ENCODE peak calls at places on chromosomes 2 and 18, in nine cellular contexts. One of them, this sample, is unnamed.
A peak's percentile ranks its signal among the peaks of the same experiment; 100 is the strongest.

GRCh38 chr18:60684843-60685513 is 312.4 kb upstream of the MC4R start:
- DNase-seq in activated CD8-positive, alpha-beta T cell treated with anti-CD3 and anti-CD28 coated beads for 36 hours: no peak
- DNase-seq in astrocyte of the spinal cord: peak; percentile 36
- DNase-seq in endothelial cell: no peak
- DNase-seq in WTC11: no peak
- DNase-seq in cardiac fibroblast: peak; percentile 58
- DNase-seq in hepatocyte: no peak
- DNase-seq in body of pancreas: no peak
- DNase-seq in spleen: no peak
- DNase-seq in this sample: no peak

GRCh38 chr2:230924470-230925341 is at the start of gene GPR55:
- DNase-seq in activated CD8-positive, alpha-beta T cell treated with anti-CD3 and anti-CD28 coated beads for 36 hours: peak; percentile 89
- DNase-seq in astrocyte of the spinal cord: no peak
- DNase-seq in endothelial cell: peak; percentile 44
- DNase-seq in WTC11: peak; percentile 72
- DNase-seq in cardiac fibroblast: no peak
- DNase-seq in hepatocyte: no peak
- DNase-seq in body of pancreas: no peak
- DNase-seq in spleen: peak; percentile 77
- DNase-seq in this sample: peak; percentile 64

GRCh38 chr2:74461187-74462053 is 3.2 kb downstream of the WBP1 start:
- DNase-seq in activated CD8-positive, alpha-beta T cell treated with anti-CD3 and anti-CD28 coated beads for 36 hours: peak; percentile 49
- DNase-seq in astrocyte of the spinal cord: no peak
- DNase-seq in endothelial cell: peak; percentile 35
- DNase-seq in WTC11: peak; percentile 59
- DNase-seq in cardiac fibroblast: peak; percentile 11
- DNase-seq in hepatocyte: no peak
- DNase-seq in body of pancreas: no peak
- DNase-seq in spleen: peak; percentile 71
- DNase-seq in this sample: no peak

GRCh38 chr2:45006942-45007287 is 2.3 kb downstream of the SIX2 start:
- DNase-seq in activated CD8-positive, alpha-beta T cell treated with anti-CD3 and anti-CD28 coated beads for 36 hours: no peak
- DNase-seq in astrocyte of the spinal cord: no peak
- DNase-seq in endothelial cell: no peak
- DNase-seq in WTC11: no peak
- DNase-seq in cardiac fibroblast: no peak
- DNase-seq in hepatocyte: no peak
- DNase-seq in body of pancreas: no peak
- DNase-seq in spleen: no peak
- DNase-seq in this sample: no peak

GRCh38 chr18:6785001-6785400 is 55.5 kb downstream of the ARHGAP28 start:
- DNase-seq in activated CD8-positive, alpha-beta T cell treated with anti-CD3 and anti-CD28 coated beads for 36 hours: no peak
- DNase-seq in astrocyte of the spinal cord: peak; percentile 29
- DNase-seq in endothelial cell: no peak
- DNase-seq in WTC11: no peak
- DNase-seq in cardiac fibroblast: no peak
- DNase-seq in hepatocyte: no peak
- DNase-seq in body of pancreas: no peak
- DNase-seq in spleen: no peak
- DNase-seq in this sample: no peak

GRCh38 chr2:134771313-134771801 is 52.6 kb upstream of the TMEM163 start:
- DNase-seq in activated CD8-positive, alpha-beta T cell treated with anti-CD3 and anti-CD28 coated beads for 36 hours: no peak
- DNase-seq in astrocyte of the spinal cord: no peak
- DNase-seq in endothelial cell: no peak
- DNase-seq in WTC11: no peak
- DNase-seq in cardiac fibroblast: no peak
- DNase-seq in hepatocyte: no peak
- DNase-seq in body of pancreas: no peak
- DNase-seq in spleen: no peak
- DNase-seq in this sample: no peak

GRCh38 chr2:210128961-210129360 is 42.2 kb downstream of the KANSL1L start:
- DNase-seq in activated CD8-positive, alpha-beta T cell treated with anti-CD3 and anti-CD28 coated beads for 36 hours: no peak
- DNase-seq in astrocyte of the spinal cord: peak; percentile 11
- DNase-seq in endothelial cell: no peak
- DNase-seq in WTC11: no peak
- DNase-seq in cardiac fibroblast: no peak
- DNase-seq in hepatocyte: peak; percentile 9
- DNase-seq in body of pancreas: no peak
- DNase-seq in spleen: no peak
- DNase-seq in this sample: no peak

GRCh38 chr2:148666555-148666954 is 22.0 kb downstream of the EPC2 start:
- DNase-seq in activated CD8-positive, alpha-beta T cell treated with anti-CD3 and anti-CD28 coated beads for 36 hours: no peak
- DNase-seq in astrocyte of the spinal cord: no peak
- DNase-seq in endothelial cell: no peak
- DNase-seq in WTC11: no peak
- DNase-seq in cardiac fibroblast: peak; percentile 25
- DNase-seq in hepatocyte: no peak
- DNase-seq in body of pancreas: no peak
- DNase-seq in spleen: no peak
- DNase-seq in this sample: no peak

GRCh38 chr2:216665240-216665639 is 30.1 kb downstream of the IGFBP5 start:
- DNase-seq in activated CD8-positive, alpha-beta T cell treated with anti-CD3 and anti-CD28 coated beads for 36 hours: no peak
- DNase-seq in astrocyte of the spinal cord: no peak
- DNase-seq in endothelial cell: no peak
- DNase-seq in WTC11: peak; percentile 33
- DNase-seq in cardiac fibroblast: peak; percentile 22
- DNase-seq in hepatocyte: peak; percentile 66
- DNase-seq in body of pancreas: peak; percentile 85
- DNase-seq in spleen: no peak
- DNase-seq in this sample: no peak

GRCh38 chr2:20803287-20803686 is 19.6 kb downstream of the LDAH start:
- DNase-seq in activated CD8-positive, alpha-beta T cell treated with anti-CD3 and anti-CD28 coated beads for 36 hours: no peak
- DNase-seq in astrocyte of the spinal cord: no peak
- DNase-seq in endothelial cell: no peak
- DNase-seq in WTC11: no peak
- DNase-seq in cardiac fibroblast: no peak
- DNase-seq in hepatocyte: peak; percentile 21
- DNase-seq in body of pancreas: no peak
- DNase-seq in spleen: no peak
- DNase-seq in this sample: no peak

GRCh38 chr18:23068692-23069305 is 66.5 kb upstream of the CABLES1 start:
- DNase-seq in activated CD8-positive, alpha-beta T cell treated with anti-CD3 and anti-CD28 coated beads for 36 hours: no peak
- DNase-seq in astrocyte of the spinal cord: no peak
- DNase-seq in endothelial cell: no peak
- DNase-seq in WTC11: no peak
- DNase-seq in cardiac fibroblast: no peak
- DNase-seq in hepatocyte: no peak
- DNase-seq in body of pancreas: no peak
- DNase-seq in spleen: no peak
- DNase-seq in this sample: no peak

GRCh38 chr2:60554649-60555065 is 1.2 kb upstream of the BCL11A start:
- DNase-seq in activated CD8-positive, alpha-beta T cell treated with anti-CD3 and anti-CD28 coated beads for 36 hours: no peak
- DNase-seq in astrocyte of the spinal cord: no peak
- DNase-seq in endothelial cell: peak; percentile 49
- DNase-seq in WTC11: peak; percentile 46
- DNase-seq in cardiac fibroblast: no peak
- DNase-seq in hepatocyte: peak; percentile 48
- DNase-seq in body of pancreas: peak; percentile 63
- DNase-seq in spleen: peak; percentile 87
- DNase-seq in this sample: no peak

GRCh38 chr18:79794851-79795250 is 2.9 kb upstream of the KCNG2 start:
- DNase-seq in activated CD8-positive, alpha-beta T cell treated with anti-CD3 and anti-CD28 coated beads for 36 hours: no peak
- DNase-seq in astrocyte of the spinal cord: no peak
- DNase-seq in endothelial cell: no peak
- DNase-seq in WTC11: no peak
- DNase-seq in cardiac fibroblast: no peak
- DNase-seq in hepatocyte: no peak
- DNase-seq in body of pancreas: peak; percentile 5
- DNase-seq in spleen: peak; percentile 83
- DNase-seq in this sample: no peak

GRCh38 chr2:108940156-108940555 is 48.9 kb downstream of the EDAR start:
- DNase-seq in activated CD8-positive, alpha-beta T cell treated with anti-CD3 and anti-CD28 coated beads for 36 hours: no peak
- DNase-seq in astrocyte of the spinal cord: no peak
- DNase-seq in endothelial cell: no peak
- DNase-seq in WTC11: no peak
- DNase-seq in cardiac fibroblast: no peak
- DNase-seq in hepatocyte: no peak
- DNase-seq in body of pancreas: no peak
- DNase-seq in spleen: no peak
- DNase-seq in this sample: no peak

GRCh38 chr18:56789004-56789888 is 138.1 kb downstream of the WDR7 start:
- DNase-seq in activated CD8-positive, alpha-beta T cell treated with anti-CD3 and anti-CD28 coated beads for 36 hours: peak; percentile 67
- DNase-seq in astrocyte of the spinal cord: peak; percentile 26
- DNase-seq in endothelial cell: peak; percentile 15
- DNase-seq in WTC11: peak; percentile 66
- DNase-seq in cardiac fibroblast: peak; percentile 60
- DNase-seq in hepatocyte: peak; percentile 52
- DNase-seq in body of pancreas: no peak
- DNase-seq in spleen: no peak
- DNase-seq in this sample: no peak

GRCh38 chr2:239889641-239890055 is 135.5 kb downstream of the NDUFA10 start:
- DNase-seq in activated CD8-positive, alpha-beta T cell treated with anti-CD3 and anti-CD28 coated beads for 36 hours: no peak
- DNase-seq in astrocyte of the spinal cord: no peak
- DNase-seq in endothelial cell: no peak
- DNase-seq in WTC11: no peak
- DNase-seq in cardiac fibroblast: no peak
- DNase-seq in hepatocyte: no peak
- DNase-seq in body of pancreas: no peak
- DNase-seq in spleen: no peak
- DNase-seq in this sample: peak; percentile 46

GRCh38 chr2:46999084-46999483 is 83.5 kb upstream of the MCFD2 start:
- DNase-seq in activated CD8-positive, alpha-beta T cell treated with anti-CD3 and anti-CD28 coated beads for 36 hours: no peak
- DNase-seq in astrocyte of the spinal cord: no peak
- DNase-seq in endothelial cell: no peak
- DNase-seq in WTC11: no peak
- DNase-seq in cardiac fibroblast: no peak
- DNase-seq in hepatocyte: no peak
- DNase-seq in body of pancreas: no peak
- DNase-seq in spleen: no peak
- DNase-seq in this sample: no peak

GRCh38 chr2:176491172-176491904 is 222.1 kb downstream of the MTX2 start:
- DNase-seq in activated CD8-positive, alpha-beta T cell treated with anti-CD3 and anti-CD28 coated beads for 36 hours: peak; percentile 80
- DNase-seq in astrocyte of the spinal cord: peak; percentile 99
- DNase-seq in endothelial cell: no peak
- DNase-seq in WTC11: no peak
- DNase-seq in cardiac fibroblast: peak; percentile 98
- DNase-seq in hepatocyte: peak; percentile 68
- DNase-seq in body of pancreas: peak; percentile 20
- DNase-seq in spleen: no peak
- DNase-seq in this sample: peak; percentile 82

DNA sequence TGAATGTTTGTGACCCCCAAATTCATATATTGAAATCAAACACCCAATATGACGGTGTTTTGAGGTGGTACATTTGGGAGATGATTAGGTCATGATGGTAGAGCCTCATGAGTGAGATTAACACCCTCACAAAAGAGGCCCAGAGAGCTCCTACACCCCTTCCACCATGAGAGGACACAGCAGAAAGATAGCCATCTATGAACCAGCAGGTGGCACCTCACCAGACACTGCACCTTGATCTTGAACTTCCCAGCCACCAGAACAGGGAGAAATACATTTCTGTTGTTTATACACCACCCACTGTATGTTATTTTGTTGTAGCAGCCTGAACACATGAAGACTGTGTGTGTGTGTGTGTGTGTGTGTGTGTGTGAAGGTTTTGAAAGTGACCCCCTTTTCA is 58.1 kb downstream of the ST3GAL5 start:
- DNase-seq in activated CD8-positive, alpha-beta T cell treated with anti-CD3 and anti-CD28 coated beads for 36 hours: peak; percentile 29
- DNase-seq in astrocyte of the spinal cord: no peak
- DNase-seq in endothelial cell: no peak
- DNase-seq in WTC11: no peak
- DNase-seq in cardiac fibroblast: peak; percentile 11
- DNase-seq in hepatocyte: no peak
- DNase-seq in body of pancreas: no peak
- DNase-seq in spleen: no peak
- DNase-seq in this sample: no peak
- TF ChIP-seq CTCF in activated CD8-positive, alpha-beta T cell treated with anti-CD3 and anti-CD28 coated beads for 36 hours: peak; percentile 17
- TF ChIP-seq CTCF in astrocyte of the spinal cord: peak; percentile 13
- TF ChIP-seq CTCF in endothelial cell: no peak
- TF ChIP-seq CTCF in WTC11: no peak
- TF ChIP-seq CTCF in cardiac fibroblast: peak; percentile 9
- TF ChIP-seq CTCF in hepatocyte: no peak
- TF ChIP-seq CTCF in body of pancreas: no peak
- TF ChIP-seq CTCF in spleen: no peak
- TF ChIP-seq CTCF in this sample: no peak

DNA sequence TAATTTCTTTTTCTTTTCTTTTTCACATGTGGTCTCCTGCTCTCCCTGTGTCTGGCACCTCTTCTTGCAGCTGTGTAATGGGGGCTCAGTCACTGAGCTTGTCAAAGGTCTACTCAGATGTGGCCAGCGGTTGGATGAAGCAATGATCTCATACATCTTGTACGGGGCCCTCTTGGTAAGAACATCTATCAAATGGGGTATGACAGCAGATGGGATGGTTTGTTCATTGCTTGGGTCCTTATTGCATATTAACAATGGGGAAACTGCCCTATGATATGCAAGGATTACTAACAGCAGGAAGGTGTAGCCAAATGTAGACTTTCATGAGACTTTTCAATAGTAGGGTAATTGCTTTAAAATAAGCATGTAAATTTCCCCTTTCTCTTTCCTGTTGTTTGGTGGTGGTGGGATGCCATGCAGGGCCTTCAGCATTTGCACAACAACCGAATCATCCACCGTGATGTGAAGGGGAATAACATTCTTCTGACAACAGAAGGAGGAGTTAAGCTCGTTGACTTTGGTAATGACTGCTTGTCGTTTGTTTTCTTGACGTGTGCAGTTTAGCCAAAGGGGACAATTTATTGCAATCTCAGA is 36.5 kb downstream of the MYO3B start:
- DNase-seq in activated CD8-positive, alpha-beta T cell treated with anti-CD3 and anti-CD28 coated beads for 36 hours: no peak
- DNase-seq in astrocyte of the spinal cord: no peak
- DNase-seq in endothelial cell: no peak
- DNase-seq in WTC11: peak; percentile 34
- DNase-seq in cardiac fibroblast: no peak
- DNase-seq in hepatocyte: no peak
- DNase-seq in body of pancreas: no peak
- DNase-seq in spleen: no peak
- DNase-seq in this sample: no peak
- TF ChIP-seq CTCF in activated CD8-positive, alpha-beta T cell treated with anti-CD3 and anti-CD28 coated beads for 36 hours: no peak
- TF ChIP-seq CTCF in astrocyte of the spinal cord: no peak
- TF ChIP-seq CTCF in endothelial cell: no peak
- TF ChIP-seq CTCF in WTC11: no peak
- TF ChIP-seq CTCF in cardiac fibroblast: no peak
- TF ChIP-seq CTCF in hepatocyte: no peak
- TF ChIP-seq CTCF in body of pancreas: no peak
- TF ChIP-seq CTCF in spleen: no peak
- TF ChIP-seq CTCF in this sample: no peak

DNA sequence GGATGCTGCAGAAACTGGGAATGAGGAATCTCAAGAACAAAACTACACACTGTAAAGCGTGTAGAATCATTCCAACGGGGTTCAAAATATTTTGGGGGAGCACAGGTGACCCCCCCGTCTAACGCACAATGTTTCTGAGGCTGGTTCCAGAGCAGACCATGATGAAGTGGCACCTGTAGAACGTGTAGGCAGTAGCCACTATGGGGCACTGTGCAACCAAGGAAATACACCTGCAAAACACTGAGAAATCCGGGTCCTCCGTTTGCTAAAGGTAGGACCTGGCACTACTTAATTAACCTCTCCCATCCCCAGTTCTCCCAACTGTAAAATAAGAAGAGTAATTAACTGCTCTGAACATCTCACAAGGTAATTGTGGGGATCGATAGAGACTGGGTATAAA is 22.6 kb downstream of the ST6GAL2 start:
- DNase-seq in activated CD8-positive, alpha-beta T cell treated with anti-CD3 and anti-CD28 coated beads for 36 hours: no peak
- DNase-seq in astrocyte of the spinal cord: no peak
- DNase-seq in endothelial cell: no peak
- DNase-seq in WTC11: peak; percentile 22
- DNase-seq in cardiac fibroblast: peak; percentile 7
- DNase-seq in hepatocyte: peak; percentile 16
- DNase-seq in body of pancreas: no peak
- DNase-seq in spleen: no peak
- DNase-seq in this sample: no peak
- TF ChIP-seq CTCF in activated CD8-positive, alpha-beta T cell treated with anti-CD3 and anti-CD28 coated beads for 36 hours: no peak
- TF ChIP-seq CTCF in astrocyte of the spinal cord: peak; percentile 26
- TF ChIP-seq CTCF in endothelial cell: no peak
- TF ChIP-seq CTCF in WTC11: no peak
- TF ChIP-seq CTCF in cardiac fibroblast: no peak
- TF ChIP-seq CTCF in hepatocyte: peak; percentile 37
- TF ChIP-seq CTCF in body of pancreas: peak; percentile 4
- TF ChIP-seq CTCF in spleen: no peak
- TF ChIP-seq CTCF in this sample: no peak

GRCh38 chr18:59139615-59140286 is at the start of gene SEC11C:
- DNase-seq in activated CD8-positive, alpha-beta T cell treated with anti-CD3 and anti-CD28 coated beads for 36 hours: peak; percentile 98
- DNase-seq in astrocyte of the spinal cord: peak; percentile 98
- DNase-seq in endothelial cell: peak; percentile 92
- DNase-seq in WTC11: peak; percentile 96
- DNase-seq in cardiac fibroblast: peak; percentile 98
- DNase-seq in hepatocyte: peak; percentile 97
- DNase-seq in body of pancreas: peak; percentile 98
- DNase-seq in spleen: peak; percentile 99
- DNase-seq in this sample: peak; percentile 96
- TF ChIP-seq CTCF in activated CD8-positive, alpha-beta T cell treated with anti-CD3 and anti-CD28 coated beads for 36 hours: no peak
- TF ChIP-seq CTCF in astrocyte of the spinal cord: no peak
- TF ChIP-seq CTCF in endothelial cell: no peak
- TF ChIP-seq CTCF in WTC11: no peak
- TF ChIP-seq CTCF in cardiac fibroblast: no peak
- TF ChIP-seq CTCF in hepatocyte: no peak
- TF ChIP-seq CTCF in body of pancreas: no peak
- TF ChIP-seq CTCF in spleen: no peak
- TF ChIP-seq CTCF in this sample: no peak